ENCODE peak calls at places on chromosomes 12 and 14, in nine cellular contexts. One of them, this sample, is unnamed.
A peak's percentile ranks its signal among the peaks of the same experiment; 100 is the strongest.

GRCh38 chr12:29427964-29428363 is 47.0 kb upstream of the ERGIC2 start:
- DNase-seq in spleen: no peak
- DNase-seq in sigmoid colon: no peak
- DNase-seq in mesenchymal stem cell: peak; percentile 11
- DNase-seq in BE2C: no peak
- DNase-seq in left lung: no peak
- DNase-seq in left ventricle myocardium inferior: no peak
- DNase-seq in small intestine: peak; percentile 7
- DNase-seq in right cardiac atrium: peak; percentile 21
- DNase-seq in this sample: no peak

GRCh38 chr12:128864516-128865186 is 11.4 kb downstream of the GLT1D1 start:
- DNase-seq in spleen: no peak
- DNase-seq in sigmoid colon: peak; percentile 40
- DNase-seq in mesenchymal stem cell: no peak
- DNase-seq in BE2C: no peak
- DNase-seq in left lung: no peak
- DNase-seq in left ventricle myocardium inferior: peak; percentile 50
- DNase-seq in small intestine: no peak
- DNase-seq in right cardiac atrium: peak; percentile 67
- DNase-seq in this sample: no peak

GRCh38 chr12:30908389-30909087 is 18.0 kb upstream of the TSPAN11 start:
- DNase-seq in spleen: no peak
- DNase-seq in sigmoid colon: no peak
- DNase-seq in mesenchymal stem cell: peak; percentile 69
- DNase-seq in BE2C: no peak
- DNase-seq in left lung: no peak
- DNase-seq in left ventricle myocardium inferior: no peak
- DNase-seq in small intestine: no peak
- DNase-seq in right cardiac atrium: no peak
- DNase-seq in this sample: no peak

GRCh38 chr12:1797011-1797901 is 23.1 kb upstream of the LRTM2 start:
- DNase-seq in spleen: peak; percentile 95
- DNase-seq in sigmoid colon: peak; percentile 82
- DNase-seq in mesenchymal stem cell: no peak
- DNase-seq in BE2C: no peak
- DNase-seq in left lung: peak; percentile 95
- DNase-seq in left ventricle myocardium inferior: peak; percentile 72
- DNase-seq in small intestine: peak; percentile 60
- DNase-seq in right cardiac atrium: peak; percentile 90
- DNase-seq in this sample: peak; percentile 63

GRCh38 chr14:42222924-42223471 is 616.3 kb downstream of the LRFN5 start:
- DNase-seq in spleen: no peak
- DNase-seq in sigmoid colon: no peak
- DNase-seq in mesenchymal stem cell: peak; percentile 60
- DNase-seq in BE2C: no peak
- DNase-seq in left lung: no peak
- DNase-seq in left ventricle myocardium inferior: no peak
- DNase-seq in small intestine: no peak
- DNase-seq in right cardiac atrium: no peak
- DNase-seq in this sample: no peak

GRCh38 chr12:111457071-111457470 is 51.3 kb downstream of the SH2B3 start:
- DNase-seq in spleen: no peak
- DNase-seq in sigmoid colon: peak; percentile 48
- DNase-seq in mesenchymal stem cell: no peak
- DNase-seq in BE2C: no peak
- DNase-seq in left lung: no peak
- DNase-seq in left ventricle myocardium inferior: no peak
- DNase-seq in small intestine: no peak
- DNase-seq in right cardiac atrium: no peak
- DNase-seq in this sample: no peak

GRCh38 chr12:81095470-81096232 is 17.8 kb downstream of the ACSS3 start:
- DNase-seq in spleen: no peak
- DNase-seq in sigmoid colon: no peak
- DNase-seq in mesenchymal stem cell: peak; percentile 34
- DNase-seq in BE2C: no peak
- DNase-seq in left lung: no peak
- DNase-seq in left ventricle myocardium inferior: no peak
- DNase-seq in small intestine: no peak
- DNase-seq in right cardiac atrium: no peak
- DNase-seq in this sample: no peak

GRCh38 chr14:35401853-35402252 is 2.7 kb downstream of the NFKBIA start:
- DNase-seq in spleen: no peak
- DNase-seq in sigmoid colon: peak; percentile 75
- DNase-seq in mesenchymal stem cell: no peak
- DNase-seq in BE2C: no peak
- DNase-seq in left lung: peak; percentile 24
- DNase-seq in left ventricle myocardium inferior: peak; percentile 42
- DNase-seq in small intestine: peak; percentile 18
- DNase-seq in right cardiac atrium: peak; percentile 77
- DNase-seq in this sample: no peak

GRCh38 chr12:46515829-46516228 is 143.3 kb upstream of the SLC38A2 start:
- DNase-seq in spleen: no peak
- DNase-seq in sigmoid colon: no peak
- DNase-seq in mesenchymal stem cell: no peak
- DNase-seq in BE2C: no peak
- DNase-seq in left lung: no peak
- DNase-seq in left ventricle myocardium inferior: no peak
- DNase-seq in small intestine: no peak
- DNase-seq in right cardiac atrium: no peak
- DNase-seq in this sample: no peak

GRCh38 chr12:46516933-46517578 is 144.5 kb upstream of the SLC38A2 start:
- DNase-seq in spleen: no peak
- DNase-seq in sigmoid colon: no peak
- DNase-seq in mesenchymal stem cell: no peak
- DNase-seq in BE2C: no peak
- DNase-seq in left lung: no peak
- DNase-seq in left ventricle myocardium inferior: no peak
- DNase-seq in small intestine: peak; percentile 18
- DNase-seq in right cardiac atrium: no peak
- DNase-seq in this sample: no peak

GRCh38 chr12:46517579-46517962 is 145.0 kb upstream of the SLC38A2 start:
- DNase-seq in spleen: no peak
- DNase-seq in sigmoid colon: no peak
- DNase-seq in mesenchymal stem cell: no peak
- DNase-seq in BE2C: no peak
- DNase-seq in left lung: no peak
- DNase-seq in left ventricle myocardium inferior: no peak
- DNase-seq in small intestine: no peak
- DNase-seq in right cardiac atrium: no peak
- DNase-seq in this sample: no peak

GRCh38 chr12:46516238-46516932 is 143.8 kb upstream of the SLC38A2 start:
- DNase-seq in spleen: no peak
- DNase-seq in sigmoid colon: no peak
- DNase-seq in mesenchymal stem cell: no peak
- DNase-seq in BE2C: no peak
- DNase-seq in left lung: no peak
- DNase-seq in left ventricle myocardium inferior: no peak
- DNase-seq in small intestine: no peak
- DNase-seq in right cardiac atrium: no peak
- DNase-seq in this sample: no peak

DNA sequence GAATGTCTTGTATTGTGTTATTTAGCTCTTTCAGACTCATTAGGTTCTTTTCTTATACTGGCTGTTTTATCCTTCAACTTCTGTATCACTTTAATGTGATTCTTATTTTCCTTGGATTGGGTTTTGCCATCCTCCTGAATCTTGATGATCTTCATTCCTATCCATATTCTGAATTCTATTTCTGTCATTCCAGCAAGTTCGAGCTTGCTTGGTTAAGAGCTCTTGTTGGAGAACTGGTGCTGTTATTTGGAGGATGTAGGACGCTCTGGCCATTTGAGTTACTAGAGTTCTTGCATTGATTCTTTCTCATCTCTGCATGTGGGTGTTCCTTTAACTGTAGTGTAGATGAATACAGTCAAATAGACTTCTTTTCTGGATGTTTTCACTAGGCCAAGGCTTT is 142.3 kb upstream of the SLC38A2 start:
- DNase-seq in spleen: no peak
- DNase-seq in sigmoid colon: no peak
- DNase-seq in mesenchymal stem cell: no peak
- DNase-seq in BE2C: no peak
- DNase-seq in left lung: no peak
- DNase-seq in left ventricle myocardium inferior: no peak
- DNase-seq in small intestine: no peak
- DNase-seq in right cardiac atrium: no peak
- DNase-seq in this sample: no peak
- H3K9me3 ChIP-seq in spleen: peaks cover 16% of the 10 kb centered on the region
- H3K9me3 ChIP-seq in sigmoid colon: no peaks in the 10 kb centered on the region
- H3K9me3 ChIP-seq in mesenchymal stem cell: peaks cover 16% of the 10 kb centered on the region
- H3K9me3 ChIP-seq in BE2C: no peaks in the 10 kb centered on the region
- H3K9me3 ChIP-seq in left lung: peaks cover 14% of the 10 kb centered on the region
- H3K9me3 ChIP-seq in left ventricle myocardium inferior: peaks cover 16% of the 10 kb centered on the region
- H3K9me3 ChIP-seq in small intestine: no peaks in the 10 kb centered on the region
- H3K9me3 ChIP-seq in right cardiac atrium: no peaks in the 10 kb centered on the region
- H3K9me3 ChIP-seq in this sample: no peaks in the 10 kb centered on the region

GRCh38 chr12:132940071-132940719 is 15.9 kb downstream of the ZNF605 start:
- DNase-seq in spleen: no peak
- DNase-seq in sigmoid colon: no peak
- DNase-seq in mesenchymal stem cell: no peak
- DNase-seq in BE2C: no peak
- DNase-seq in left lung: no peak
- DNase-seq in left ventricle myocardium inferior: no peak
- DNase-seq in small intestine: no peak
- DNase-seq in right cardiac atrium: no peak
- DNase-seq in this sample: no peak

GRCh38 chr12:132945806-132946506 is 10.2 kb downstream of the ZNF605 start:
- DNase-seq in spleen: peak; percentile 48
- DNase-seq in sigmoid colon: no peak
- DNase-seq in mesenchymal stem cell: no peak
- DNase-seq in BE2C: no peak
- DNase-seq in left lung: no peak
- DNase-seq in left ventricle myocardium inferior: no peak
- DNase-seq in small intestine: no peak
- DNase-seq in right cardiac atrium: no peak
- DNase-seq in this sample: no peak

GRCh38 chr12:132937476-132937875 is 18.6 kb downstream of the ZNF605 start:
- DNase-seq in spleen: no peak
- DNase-seq in sigmoid colon: no peak
- DNase-seq in mesenchymal stem cell: no peak
- DNase-seq in BE2C: no peak
- DNase-seq in left lung: no peak
- DNase-seq in left ventricle myocardium inferior: no peak
- DNase-seq in small intestine: no peak
- DNase-seq in right cardiac atrium: no peak
- DNase-seq in this sample: no peak

GRCh38 chr12:132942611-132943010 is 13.5 kb downstream of the ZNF605 start:
- DNase-seq in spleen: no peak
- DNase-seq in sigmoid colon: no peak
- DNase-seq in mesenchymal stem cell: no peak
- DNase-seq in BE2C: no peak
- DNase-seq in left lung: no peak
- DNase-seq in left ventricle myocardium inferior: no peak
- DNase-seq in small intestine: no peak
- DNase-seq in right cardiac atrium: no peak
- DNase-seq in this sample: no peak

DNA sequence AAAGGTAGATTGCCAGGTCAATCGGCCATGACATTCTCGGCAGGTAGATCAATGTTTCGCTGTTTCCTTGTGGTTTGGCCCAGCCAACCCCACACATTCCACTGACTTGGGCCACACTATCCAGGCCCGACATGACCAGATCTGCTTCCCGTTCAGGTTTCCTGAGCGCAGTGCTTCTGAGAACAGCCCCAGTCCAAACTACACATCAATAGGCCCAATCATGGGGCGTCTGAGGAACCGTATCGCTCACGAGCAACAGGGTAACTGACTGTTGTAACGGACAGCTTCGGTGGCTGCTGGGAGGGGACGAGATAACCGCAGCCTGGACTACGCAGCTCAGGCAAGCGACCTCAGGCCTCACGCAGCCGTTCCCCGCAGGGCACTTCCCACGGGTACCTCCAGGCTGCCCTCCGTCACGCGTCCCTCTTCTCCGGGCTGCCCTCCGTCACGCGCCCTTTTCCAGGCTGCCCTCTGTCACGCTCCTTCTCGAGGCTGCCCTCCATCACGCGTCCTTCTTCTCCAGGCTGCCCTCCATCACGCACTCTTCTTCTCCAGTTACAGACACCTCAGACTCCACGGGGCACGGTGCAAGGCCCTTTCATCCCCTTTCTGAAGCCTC is 14.7 kb downstream of the ZNF605 start:
- DNase-seq in spleen: no peak
- DNase-seq in sigmoid colon: no peak
- DNase-seq in mesenchymal stem cell: no peak
- DNase-seq in BE2C: no peak
- DNase-seq in left lung: no peak
- DNase-seq in left ventricle myocardium inferior: no peak
- DNase-seq in small intestine: no peak
- DNase-seq in right cardiac atrium: no peak
- DNase-seq in this sample: no peak
- H3K9me3 ChIP-seq in spleen: peaks cover 90% of the 10 kb centered on the region
- H3K9me3 ChIP-seq in sigmoid colon: peaks cover 12% of the 10 kb centered on the region
- H3K9me3 ChIP-seq in mesenchymal stem cell: peaks cover 82% of the 10 kb centered on the region
- H3K9me3 ChIP-seq in BE2C: peaks cover 5% of the 10 kb centered on the region
- H3K9me3 ChIP-seq in left lung: peaks cover 90% of the 10 kb centered on the region
- H3K9me3 ChIP-seq in left ventricle myocardium inferior: peaks cover 90% of the 10 kb centered on the region
- H3K9me3 ChIP-seq in small intestine: peaks cover 8% of the 10 kb centered on the region
- H3K9me3 ChIP-seq in right cardiac atrium: peaks cover 16% of the 10 kb centered on the region
- H3K9me3 ChIP-seq in this sample: peaks cover 9% of the 10 kb centered on the region

GRCh38 chr14:106372870-106373657 is 846.7 kb downstream of the TMEM121 start:
- DNase-seq in spleen: peak; percentile 94
- DNase-seq in sigmoid colon: no peak
- DNase-seq in mesenchymal stem cell: no peak
- DNase-seq in BE2C: peak; percentile 79
- DNase-seq in left lung: peak; percentile 94
- DNase-seq in left ventricle myocardium inferior: peak; percentile 21
- DNase-seq in small intestine: peak; percentile 46
- DNase-seq in right cardiac atrium: peak; percentile 71
- DNase-seq in this sample: peak; percentile 69
- H3K9me3 ChIP-seq in spleen: no peaks in the 10 kb centered on the region
- H3K9me3 ChIP-seq in sigmoid colon: no peaks in the 10 kb centered on the region
- H3K9me3 ChIP-seq in mesenchymal stem cell: no peaks in the 10 kb centered on the region
- H3K9me3 ChIP-seq in BE2C: no peaks in the 10 kb centered on the region
- H3K9me3 ChIP-seq in left lung: no peaks in the 10 kb centered on the region
- H3K9me3 ChIP-seq in left ventricle myocardium inferior: no peaks in the 10 kb centered on the region
- H3K9me3 ChIP-seq in small intestine: no peaks in the 10 kb centered on the region
- H3K9me3 ChIP-seq in right cardiac atrium: no peaks in the 10 kb centered on the region
- H3K9me3 ChIP-seq in this sample: no peaks in the 10 kb centered on the region

DNA sequence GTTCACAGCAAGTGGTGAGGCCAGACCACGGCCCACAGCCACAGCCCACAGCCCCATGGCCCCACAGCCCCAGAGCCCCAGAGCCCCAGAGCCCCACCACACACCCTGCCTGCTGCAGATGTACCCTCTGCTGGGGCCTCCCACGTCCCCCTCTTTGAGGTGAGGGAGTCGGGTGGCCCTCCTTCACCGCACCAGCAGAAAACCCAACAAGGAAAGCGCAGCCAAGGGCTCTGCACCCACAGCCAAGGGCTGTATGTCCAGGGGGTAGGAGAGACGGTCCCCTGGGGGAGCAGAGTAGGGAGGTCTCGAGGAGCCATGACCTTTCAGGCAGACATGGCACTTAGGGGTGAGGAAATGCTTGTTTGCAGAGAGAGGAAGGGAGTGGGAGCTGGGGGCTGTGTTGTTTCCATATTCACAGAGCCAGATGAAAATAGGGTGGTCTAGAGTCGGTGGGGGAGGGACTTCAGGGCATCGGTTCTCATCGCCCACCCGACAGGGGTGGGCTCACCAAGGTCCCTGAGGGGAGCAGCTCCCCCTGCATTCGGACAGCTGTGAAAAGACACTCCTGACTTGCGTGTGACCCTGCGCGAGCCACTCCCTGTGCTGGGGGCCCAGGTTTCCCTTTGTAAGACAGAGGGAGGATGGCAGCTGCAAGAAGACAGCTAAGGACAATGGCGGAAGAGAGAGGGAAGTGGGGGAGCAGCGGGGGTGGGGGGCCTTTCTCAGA is 327.3 kb upstream of the DIO3 start:
- DNase-seq in spleen: no peak
- DNase-seq in sigmoid colon: peak; percentile 63
- DNase-seq in mesenchymal stem cell: no peak
- DNase-seq in BE2C: no peak
- DNase-seq in left lung: no peak
- DNase-seq in left ventricle myocardium inferior: no peak
- DNase-seq in small intestine: no peak
- DNase-seq in right cardiac atrium: no peak
- DNase-seq in this sample: no peak
- H3K9me3 ChIP-seq in spleen: no peaks in the 10 kb centered on the region
- H3K9me3 ChIP-seq in sigmoid colon: no peaks in the 10 kb centered on the region
- H3K9me3 ChIP-seq in mesenchymal stem cell: no peaks in the 10 kb centered on the region
- H3K9me3 ChIP-seq in BE2C: no peaks in the 10 kb centered on the region
- H3K9me3 ChIP-seq in left lung: no peaks in the 10 kb centered on the region
- H3K9me3 ChIP-seq in left ventricle myocardium inferior: no peaks in the 10 kb centered on the region
- H3K9me3 ChIP-seq in small intestine: no peaks in the 10 kb centered on the region
- H3K9me3 ChIP-seq in right cardiac atrium: no peaks in the 10 kb centered on the region
- H3K9me3 ChIP-seq in this sample: no peaks in the 10 kb centered on the region

This sample was measured in T-helper 17 cell.